ENCODE peak calls at places on chromosomes 2 and 18, in six cellular contexts. P, E, N, T, C and M are unnamed samples.

GRCh38 chr2:86352932-86353345 is 15.5 kb upstream of the REEP1 start:
- DNase-seq in P (no peak), E (no peak), N (no peak), T (no peak), C (no peak), M (no peak)

GRCh38 chr2:40251146-40251545 is 200.7 kb downstream of the SLC8A1 start:
- DNase-seq in P (no peak), E (no peak), N (no peak), T (no peak), C (no peak), M (no peak)

GRCh38 chr2:26585966-26586365 is 55.2 kb downstream of the CIB4 start:
- DNase-seq in P (no peak), E (no peak), N (peak; percentile 8), T (no peak), C (no peak), M (no peak)

GRCh38 chr2:78439122-78439521 is 586.4 kb upstream of the REG3G start:
- DNase-seq in P (no peak), E (no peak), N (no peak), T (no peak), C (no peak), M (no peak)

GRCh38 chr2:61707984-61708852 is 145.6 kb downstream of the FAM161A start:
- DNase-seq in P (peak; percentile 77), E (peak; percentile 30), N (no peak), T (peak; percentile 20), C (no peak), M (peak; percentile 96)

GRCh38 chr18:12862467-12862866 is 21.6 kb downstream of the PTPN2 start:
- DNase-seq in P (no peak), E (no peak), N (peak; percentile 69), T (peak; percentile 46), C (no peak), M (no peak)

GRCh38 chr2:98460573-98461560 is 16.2 kb downstream of the INPP4A start:
- DNase-seq in P (no peak), E (no peak), N (no peak), T (no peak), C (peak; percentile 39), M (no peak)

GRCh38 chr2:120320318-120320851 is 25.6 kb upstream of the INHBB start:
- DNase-seq in P (no peak), E (peak; percentile 34), N (no peak), T (peak; percentile 94), C (no peak), M (no peak)

GRCh38 chr18:46060359-46060841 is 11.7 kb downstream of the PSTPIP2 start:
- DNase-seq in P (no peak), E (no peak), N (no peak), T (no peak), C (no peak), M (no peak)

GRCh38 chr18:77086034-77086433 is 46.5 kb downstream of the MBP start:
- DNase-seq in P (no peak), E (peak; percentile 82), N (no peak), T (peak; percentile 92), C (no peak), M (no peak)

GRCh38 chr2:137980459-137980858 is 16.2 kb downstream of the HNMT start:
- DNase-seq in P (no peak), E (peak; percentile 22), N (no peak), T (peak; percentile 17), C (no peak), M (no peak)

GRCh38 chr2:72603481-72603880 is 222.4 kb downstream of the EXOC6B start:
- DNase-seq in P (no peak), E (no peak), N (no peak), T (no peak), C (no peak), M (no peak)

GRCh38 chr2:226905718-226906438 is 70.0 kb downstream of the RHBDD1 start:
- DNase-seq in P (no peak), E (no peak), N (no peak), T (no peak), C (no peak), M (no peak)

GRCh38 chr2:105262662-105263091 is 21.1 kb downstream of the GPR45 start:
- DNase-seq in P (no peak), E (no peak), N (no peak), T (no peak), C (no peak), M (no peak)

GRCh38 chr2:190812506-190813294 is 67.9 kb upstream of the GLS start:
- DNase-seq in P (no peak), E (no peak), N (no peak), T (no peak), C (no peak), M (no peak)

GRCh38 chr2:46827274-46827930 is 88.2 kb downstream of the MCFD2 start:
- DNase-seq in P (no peak), E (no peak), N (no peak), T (peak; percentile 53), C (no peak), M (no peak)

GRCh38 chr18:2699001-2699400 is 43.5 kb downstream of the SMCHD1 start:
- DNase-seq in P (no peak), E (no peak), N (no peak), T (no peak), C (no peak), M (no peak)

GRCh38 chr2:8469709-8470493 is 212.0 kb upstream of the ID2 start:
- DNase-seq in P (no peak), E (no peak), N (no peak), T (no peak), C (no peak), M (no peak)

GRCh38 chr18:61851940-61852451 is 40.8 kb downstream of the RNF152 start:
- DNase-seq in P (no peak), E (peak; percentile 25), N (no peak), T (peak; percentile 22), C (no peak), M (no peak)

GRCh38 chr2:38176619-38177021 is 100.7 kb upstream of the CYP1B1 start:
- DNase-seq in P (no peak), E (peak; percentile 97), N (no peak), T (peak; percentile 78), C (no peak), M (no peak)

GRCh38 chr2:200454839-200455801 is 54.7 kb downstream of the KCTD18 start:
- DNase-seq in P (peak; percentile 62), E (no peak), N (no peak), T (peak; percentile 48), C (no peak), M (no peak)

GRCh38 chr2:29123584-29124349 is 8.6 kb downstream of the CLIP4 start:
- DNase-seq in P (no peak), E (peak; percentile 72), N (no peak), T (peak; percentile 87), C (no peak), M (no peak)

GRCh38 chr2:20370191-20370590 is 19.5 kb upstream of the PUM2 start:
- DNase-seq in P (peak; percentile 38), E (peak; percentile 36), N (no peak), T (peak; percentile 98), C (no peak), M (no peak)

GRCh38 chr2:152421521-152422367 is 86.8 kb downstream of the FMNL2 start:
- DNase-seq in P (peak; percentile 87), E (peak; percentile 96), N (no peak), T (peak; percentile 98), C (peak; percentile 55), M (peak; percentile 89)

GRCh38 chr2:22894761-22895160 is 490.2 kb upstream of the KLHL29 start:
- DNase-seq in P (no peak), E (no peak), N (no peak), T (no peak), C (no peak), M (no peak)

GRCh38 chr2:35114765-35115164 is 1240.8 kb upstream of the CRIM1 start:
- DNase-seq in P (no peak), E (no peak), N (peak; percentile 43), T (peak; percentile 29), C (no peak), M (no peak)
- TF ChIP-seq CTCF in P (no peak), E (no peak), N (no peak), T (peak; percentile 28), C (no peak), M (peak; percentile 24)

GRCh38 chr18:58320907-58321561 is 277.0 kb downstream of the NEDD4L start:
- DNase-seq in P (no peak), E (no peak), N (no peak), T (no peak), C (no peak), M (no peak)
- TF ChIP-seq CTCF in P (no peak), E (no peak), N (no peak), T (no peak), C (no peak), M (no peak)

GRCh38 chr2:240989451-240990265 is 8.8 kb upstream of the SNED1 start:
- DNase-seq in P (peak; percentile 46), E (peak; percentile 32), N (peak; percentile 53), T (peak; percentile 60), C (no peak), M (peak; percentile 20)
- TF ChIP-seq CTCF in P (peak; percentile 48), E (peak; percentile 53), N (no peak), T (peak; percentile 44), C (no peak), M (peak; percentile 91)

GRCh38 chr2:75790121-75790520 is 79.4 kb upstream of the GCFC2 start:
- DNase-seq in P (no peak), E (no peak), N (no peak), T (no peak), C (no peak), M (no peak)

GRCh38 chr2:75790790-75791467 is 80.2 kb upstream of the GCFC2 start:
- DNase-seq in P (no peak), E (no peak), N (no peak), T (no peak), C (no peak), M (no peak)

GRCh38 chr2:75788154-75788553 is 77.4 kb upstream of the GCFC2 start:
- DNase-seq in P (no peak), E (no peak), N (no peak), T (peak; percentile 62), C (no peak), M (no peak)

GRCh38 chr2:75788925-75789324 is 78.2 kb upstream of the GCFC2 start:
- DNase-seq in P (no peak), E (no peak), N (no peak), T (peak; percentile 59), C (no peak), M (no peak)

GRCh38 chr2:75787532-75788132 is 76.9 kb upstream of the GCFC2 start:
- DNase-seq in P (no peak), E (peak; percentile 46), N (no peak), T (peak; percentile 58), C (no peak), M (no peak)
- TF ChIP-seq CTCF in P (peak; percentile 51), E (peak; percentile 52), N (peak; percentile 16), T (peak; percentile 61), C (no peak), M (peak; percentile 64)

DNA sequence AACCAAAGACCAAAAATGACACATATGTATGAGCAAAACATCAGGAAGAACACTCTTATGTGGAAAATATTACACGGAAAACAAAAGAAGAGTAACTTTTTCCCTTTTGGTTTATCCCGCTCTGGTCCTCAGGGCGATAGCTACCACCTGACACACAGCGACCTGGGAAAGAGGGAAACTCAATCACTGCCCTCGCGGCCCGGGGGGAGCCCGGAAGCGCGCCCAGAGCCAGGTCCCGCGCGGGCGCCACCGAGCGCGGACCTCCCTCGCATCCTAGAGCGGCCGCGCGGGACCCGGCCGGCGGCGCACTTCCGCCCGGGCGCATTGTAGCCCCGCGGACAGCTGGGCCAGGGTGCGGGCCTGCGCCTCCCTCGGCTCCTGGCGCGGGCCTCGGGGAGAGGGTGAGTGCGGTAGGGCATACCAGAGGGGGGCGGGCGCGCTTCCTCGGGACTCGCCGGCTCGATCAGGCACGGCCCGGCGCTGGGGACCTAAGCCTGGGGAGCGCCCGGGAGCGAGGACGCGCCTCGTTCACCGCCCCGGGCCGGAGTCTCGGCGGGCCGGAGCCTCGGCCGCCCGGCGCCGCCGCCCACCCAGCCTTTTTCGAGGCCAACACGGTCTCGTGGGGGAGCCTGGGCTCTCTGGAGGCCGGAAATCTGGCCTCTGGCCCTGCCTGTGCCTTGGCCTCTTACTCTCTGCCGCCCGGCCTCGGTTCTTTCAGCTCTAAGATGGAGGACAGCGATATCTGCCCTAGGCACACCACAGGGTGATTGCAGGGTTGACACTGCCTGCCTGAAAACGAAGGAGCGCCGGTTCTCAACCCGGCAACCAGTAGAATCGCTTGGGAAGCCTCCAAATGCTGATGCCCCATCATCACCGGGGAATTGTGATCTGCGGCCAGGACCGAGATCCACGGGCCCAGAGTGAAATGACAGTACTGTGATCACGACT is at the start of gene ELAC1:
- DNase-seq in P (peak; percentile 83), E (peak; percentile 83), N (peak; percentile 71), T (peak; percentile 72), C (peak; percentile 70), M (no peak)
- TF ChIP-seq CTCF in P (no peak), E (no peak), N (no peak), T (no peak), C (no peak), M (no peak)